ENCODE peak calls at places on chromosomes 11 and 22, in five cellular contexts. R is ovary, B is SK-N-MC, Q is gastrocnemius medialis, X is H9. G is an unnamed sample. For H3K9me3, the result is how much of the 10 kb centered on the place peaks cover.

GRCh38 chr11:770642-771616 is 6.4 kb downstream of the GATD1 start:
- DNase-seq in R (no peak), B (no peak), Q (no peak), X (peak), G (no peak)

GRCh38 chr11:73201249-73201648 is 16.8 kb upstream of the P2RY2 start:
- DNase-seq in R (no peak), B (no peak), Q (no peak), X (no peak), G (no peak)

GRCh38 chr11:86577663-86578636 is 94.5 kb downstream of the ME3 start:
- DNase-seq in R (peak), B (no peak), Q (peak), X (no peak), G (peak)

GRCh38 chr11:96781082-96781481 is 391.3 kb downstream of the JRKL start:
- DNase-seq in R (no peak), B (no peak), Q (no peak), X (no peak), G (no peak)

GRCh38 chr22:31210830-31211503 is 1.1 kb upstream of the LIMK2 start:
- DNase-seq in R (no peak), B (no peak), Q (no peak), X (no peak), G (no peak)

GRCh38 chr11:36231300-36231699 is 57.9 kb downstream of the COMMD9 start:
- DNase-seq in R (no peak), B (no peak), Q (no peak), X (no peak), G (no peak)

GRCh38 chr11:2725367-2726300 is 25.8 kb upstream of the KCNQ1OT1 start:
- DNase-seq in R (peak), B (no peak), Q (no peak), X (no peak), G (peak)

GRCh38 chr11:18313985-18314763 is 7.8 kb downstream of the HPS5 start:
- DNase-seq in R (peak), B (no peak), Q (no peak), X (no peak), G (no peak)

GRCh38 chr11:120031612-120032600 is 106.0 kb downstream of the TRIM29 start:
- DNase-seq in R (no peak), B (no peak), Q (no peak), X (no peak), G (no peak)

GRCh38 chr11:102453286-102453797 is 777 bp upstream of the TMEM123 start:
- DNase-seq in R (no peak), B (no peak), Q (no peak), X (peak), G (peak)

GRCh38 chr11:36577859-36578258 is 10.1 kb downstream of the RAG1 start:
- DNase-seq in R (no peak), B (no peak), Q (no peak), X (no peak), G (no peak)

GRCh38 chr11:127873478-127873877 is 713.9 kb downstream of the ETS1 start:
- DNase-seq in R (no peak), B (no peak), Q (no peak), X (no peak), G (no peak)

GRCh38 chr11:112619106-112619505 is 342.1 kb upstream of the NCAM1 start:
- DNase-seq in R (no peak), B (no peak), Q (no peak), X (no peak), G (no peak)

GRCh38 chr11:134488913-134489312 is 76.9 kb upstream of the B3GAT1 start:
- DNase-seq in R (no peak), B (no peak), Q (no peak), X (no peak), G (no peak)

GRCh38 chr11:111777094-111778046 is 11.2 kb upstream of the PPP2R1B start:
- DNase-seq in R (no peak), B (peak), Q (no peak), X (no peak), G (peak)

GRCh38 chr11:134101292-134101691 is 32.4 kb downstream of the JAM3 start:
- DNase-seq in R (no peak), B (no peak), Q (no peak), X (no peak), G (no peak)

GRCh38 chr11:6657346-6657745 is 1.7 kb upstream of the DCHS1 start:
- DNase-seq in R (no peak), B (no peak), Q (no peak), X (no peak), G (no peak)

GRCh38 chr11:130825621-130826020 is 90.7 kb downstream of the SNX19 start:
- DNase-seq in R (no peak), B (no peak), Q (no peak), X (no peak), G (no peak)

GRCh38 chr22:43230983-43231723 is 44.2 kb upstream of the TTLL12 start:
- DNase-seq in R (peak), B (no peak), Q (no peak), X (peak), G (peak)

GRCh38 chr11:48037709-48038468 is 57.5 kb downstream of the PTPRJ start:
- DNase-seq in R (no peak), B (no peak), Q (peak), X (no peak), G (no peak)

GRCh38 chr22:32561756-32562155 is 87.1 kb downstream of the FBXO7 start:
- DNase-seq in R (no peak), B (no peak), Q (no peak), X (no peak), G (no peak)

GRCh38 chr11:16028406-16028805 is 327.9 kb downstream of the SOX6 start:
- DNase-seq in R (no peak), B (peak), Q (no peak), X (no peak), G (no peak)

GRCh38 chr11:103987631-103988594 is 48.5 kb upstream of the DDI1 start:
- DNase-seq in R (no peak), B (no peak), Q (no peak), X (peak), G (no peak)

GRCh38 chr11:788953-789940 is 643 bp downstream of the CEND1 start:
- DNase-seq in R (no peak), B (no peak), Q (no peak), X (no peak), G (no peak)

GRCh38 chr22:19962909-19963806 is 21.5 kb upstream of the TXNRD2 start:
- DNase-seq in R (no peak), B (no peak), Q (no peak), X (peak), G (no peak)

GRCh38 chr22:36010090-36010489 is 18.5 kb downstream of the RBFOX2 start:
- DNase-seq in R (no peak), B (no peak), Q (no peak), X (peak), G (no peak)

GRCh38 chr11:2581151-2581930 is 118.5 kb downstream of the KCNQ1OT1 start:
- DNase-seq in R (peak), B (no peak), Q (peak), X (peak), G (no peak)

DNA sequence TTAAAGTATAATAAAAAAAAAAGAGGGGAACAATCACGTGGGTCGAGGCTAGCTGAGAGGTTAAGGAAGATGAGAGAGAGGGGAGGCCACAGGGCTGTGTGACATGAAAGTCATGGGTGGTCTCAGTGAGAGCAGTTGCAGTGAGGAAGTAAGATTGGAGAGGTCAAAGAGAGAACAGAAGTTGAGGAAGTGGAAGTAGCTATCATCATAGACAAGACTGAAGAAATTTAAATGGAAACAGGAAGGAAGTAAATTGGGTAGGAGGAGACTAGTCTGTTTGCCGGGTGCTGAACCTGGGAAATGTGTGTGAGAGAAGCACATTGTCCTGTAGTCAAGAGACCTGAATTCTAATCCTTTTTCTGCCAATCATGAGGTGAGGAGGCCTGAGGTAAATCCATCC is 79.9 kb upstream of the CD44 start:
- DNase-seq in R (no peak), B (no peak), Q (no peak), X (no peak), G (no peak)
- H3K9me3 ChIP-seq in R (under half), B (under half), Q (under half), X (under half), G (under half)

DNA sequence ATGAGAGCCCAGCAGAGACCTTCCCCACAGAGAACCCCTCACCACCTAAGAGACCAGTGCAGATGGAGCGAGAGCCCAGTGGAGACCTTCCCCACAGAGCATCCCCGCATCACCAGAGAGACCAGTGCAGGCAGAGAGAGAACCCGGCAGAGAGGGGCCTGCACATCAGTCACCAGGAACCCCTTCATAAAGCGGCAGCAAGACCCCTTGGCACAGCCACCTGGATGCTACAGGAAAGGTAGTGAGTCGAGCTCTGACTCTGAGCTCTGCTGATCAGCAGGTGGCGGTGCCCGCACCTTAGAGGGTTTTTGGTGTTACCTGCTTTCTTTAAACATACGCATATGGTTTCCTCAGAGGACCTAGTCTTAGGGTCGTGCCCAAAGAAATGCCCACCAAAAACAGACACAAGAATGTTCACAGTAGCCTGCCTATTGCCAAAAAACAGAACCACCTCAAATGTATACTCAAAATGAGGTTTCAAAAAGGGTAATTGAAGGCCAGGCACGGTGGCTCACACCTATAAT is 678.7 kb downstream of the BRD1 start:
- DNase-seq in R (no peak), B (no peak), Q (no peak), X (no peak), G (no peak)
- H3K9me3 ChIP-seq in R (under half), B (under half), Q (under half), X (under half), G (under half)

GRCh38 chr11:101045415-101045814 is 84.2 kb downstream of the PGR start:
- DNase-seq in R (no peak), B (no peak), Q (no peak), X (no peak), G (no peak)

GRCh38 chr11:101048479-101048878 is 81.1 kb downstream of the PGR start:
- DNase-seq in R (no peak), B (no peak), Q (no peak), X (no peak), G (no peak)

GRCh38 chr11:101049123-101049522 is 80.5 kb downstream of the PGR start:
- DNase-seq in R (no peak), B (no peak), Q (no peak), X (no peak), G (no peak)

GRCh38 chr11:101046947-101047346 is 82.7 kb downstream of the PGR start:
- DNase-seq in R (no peak), B (no peak), Q (no peak), X (no peak), G (no peak)

DNA sequence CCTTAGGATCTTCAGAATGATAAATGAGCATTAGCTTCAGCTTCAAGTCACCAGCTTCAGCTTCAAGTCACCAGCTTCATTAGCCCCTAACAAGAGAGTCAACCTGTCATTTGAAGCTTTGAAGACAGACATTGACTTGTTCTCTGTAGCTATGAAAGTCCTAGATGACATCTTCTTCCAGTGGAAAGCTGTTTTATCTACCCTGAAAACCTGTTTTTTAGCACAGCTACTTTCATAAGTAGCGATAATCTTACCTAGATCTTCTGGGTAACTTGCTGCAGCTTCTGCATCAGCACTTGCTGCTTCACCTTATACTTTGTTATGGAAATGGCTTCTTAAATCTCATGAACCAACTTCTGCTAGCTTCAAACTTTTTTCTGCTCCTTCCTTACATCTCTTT is 85.7 kb downstream of the PGR start:
- DNase-seq in R (no peak), B (no peak), Q (no peak), X (no peak), G (no peak)
- H3K9me3 ChIP-seq in R (under half), B (under half), Q (under half), X (under half), G (under half)

DNA sequence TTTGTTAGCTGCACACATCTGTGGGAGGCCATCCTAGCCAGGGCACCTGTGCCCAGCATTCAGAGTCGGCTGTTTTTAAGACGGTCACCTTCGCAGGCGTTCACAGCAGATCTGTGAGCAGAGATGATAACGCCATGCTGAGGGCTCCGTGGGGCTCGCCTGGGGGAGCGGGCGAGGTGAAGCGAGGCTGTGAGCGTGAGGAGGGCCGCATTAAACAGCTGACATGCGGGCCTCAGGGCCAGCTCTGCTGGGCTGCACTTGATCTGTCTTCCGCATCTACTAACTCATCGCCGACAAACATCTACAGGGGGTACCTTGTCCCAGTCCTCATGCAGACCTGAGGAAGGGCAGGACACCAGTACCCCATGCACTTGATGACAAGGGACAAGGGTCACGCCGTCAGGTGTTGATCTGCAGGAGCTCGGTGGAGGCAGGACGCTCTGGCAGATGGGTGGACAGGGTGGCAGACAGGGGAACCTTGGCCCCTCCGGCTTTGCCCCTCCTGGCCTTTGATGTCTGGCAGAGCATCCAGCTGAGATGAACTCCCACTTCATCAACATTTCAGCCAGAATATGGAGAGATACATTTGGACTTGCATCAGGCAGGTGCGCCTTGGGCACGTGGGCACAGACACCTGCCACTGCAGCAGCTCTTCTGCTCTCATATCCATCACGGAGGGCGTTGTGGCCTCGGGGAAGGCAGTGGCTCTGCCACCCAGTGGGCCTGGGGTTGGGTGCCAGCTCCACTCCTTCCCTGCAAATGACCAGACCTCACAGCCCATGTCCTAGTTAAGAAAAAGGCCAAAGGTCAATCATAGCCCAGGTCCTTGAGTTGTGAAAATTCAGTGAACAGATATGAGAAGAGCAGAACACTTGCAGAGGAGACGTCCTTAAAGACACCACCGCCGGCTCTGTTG is 822.9 kb downstream of the BRD1 start:
- DNase-seq in R (no peak), B (no peak), Q (no peak), X (peak), G (no peak)
- H3K9me3 ChIP-seq in R (under half), B (under half), Q (under half), X (under half), G (under half)

DNA sequence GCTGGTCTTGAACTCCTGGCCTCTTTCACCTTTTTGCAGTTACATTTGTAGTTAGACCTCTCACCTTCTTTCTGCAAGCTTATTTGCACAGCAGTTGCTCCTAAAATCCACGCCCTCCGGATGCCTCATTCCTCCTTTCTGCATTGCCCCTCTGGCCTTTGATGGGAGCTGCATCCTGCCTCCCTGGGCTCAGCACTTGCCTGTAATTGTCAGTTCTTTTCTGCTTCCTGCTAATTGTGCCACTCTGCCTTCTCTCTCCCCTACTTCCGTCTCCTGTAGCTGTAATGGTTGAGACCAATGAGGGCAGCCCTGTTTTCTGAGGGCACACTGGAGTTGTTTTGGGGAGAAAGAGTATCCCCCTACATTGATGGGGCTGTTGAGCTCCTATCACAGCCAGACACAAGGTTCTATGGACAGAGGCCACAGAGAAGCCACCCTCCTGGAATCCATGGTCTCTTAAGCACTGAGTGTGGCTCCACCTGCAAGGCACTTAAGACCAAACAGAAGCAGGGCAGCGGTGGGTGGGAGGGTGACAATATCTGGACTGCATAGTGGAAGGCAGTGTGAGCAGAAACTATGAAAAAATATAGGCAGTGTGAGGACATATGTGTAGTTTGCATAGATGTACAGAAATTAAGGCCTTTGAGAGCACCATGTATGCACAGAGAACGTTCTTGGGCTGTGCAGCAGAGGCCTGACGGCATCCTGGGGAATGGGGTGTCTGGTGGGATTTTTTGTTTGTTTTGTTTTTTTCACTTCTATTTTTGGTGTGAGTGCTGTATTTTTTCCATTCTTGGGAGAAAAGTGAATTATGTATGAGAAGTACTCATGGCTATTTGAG is 30.5 kb downstream of the YDJC start:
- DNase-seq in R (no peak), B (no peak), Q (no peak), X (peak), G (no peak)
- H3K9me3 ChIP-seq in R (under half), B (under half), Q (under half), X (under half), G (under half)

DNA sequence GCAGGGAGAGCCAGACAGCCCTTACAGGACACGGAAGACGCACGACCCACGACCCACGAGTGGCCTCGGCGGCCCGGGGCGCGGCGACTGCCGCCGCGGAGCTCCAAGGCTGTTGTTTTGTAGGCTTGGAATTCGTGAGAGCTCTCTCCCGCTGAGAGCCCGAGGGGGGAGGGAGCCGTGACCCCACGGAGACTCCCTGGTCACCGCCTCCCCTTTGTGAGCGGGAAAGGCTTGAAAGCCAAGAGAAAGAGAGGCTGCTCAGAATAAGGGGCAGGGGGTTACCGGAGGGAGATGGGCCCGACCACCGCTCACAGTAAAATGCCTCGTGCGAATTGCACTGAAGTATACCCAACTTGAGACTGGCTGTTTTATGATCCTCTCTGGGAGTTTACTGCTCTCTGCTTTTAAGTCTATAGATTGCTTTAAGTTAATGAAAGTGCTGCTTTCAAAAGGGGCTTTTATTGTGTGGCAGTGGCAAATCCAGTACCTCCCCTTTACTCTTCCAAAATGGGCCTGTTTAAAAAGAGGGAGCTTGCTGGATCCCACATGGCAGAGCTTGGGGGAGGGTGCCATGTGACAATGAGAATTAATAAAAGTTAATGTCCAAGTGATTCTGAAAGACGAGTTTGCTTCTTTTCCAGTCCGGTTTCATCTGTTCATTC is 2.9 kb downstream of the PKNOX2 start:
- DNase-seq in R (peak), B (no peak), Q (no peak), X (no peak), G (peak)
- H3K9me3 ChIP-seq in R (under half), B (under half), Q (under half), X (under half), G (under half)